ENCODE peak calls at places on chromosomes 5 and 9, in four cellular contexts. N is dorsolateral prefrontal cortex, Q is cerebellar nuclear complex, C is left cardiac atrium. U is an unnamed sample.

GRCh38 chr5:107801061-107801460 is 130.3 kb upstream of the EFNA5 start:
- DNase-seq in N (no peak), Q (no peak), C (no peak), U (no peak)

GRCh38 chr5:144191998-144192397 is 21.3 kb downstream of the KCTD16 start:
- DNase-seq in N (no peak), Q (no peak), C (no peak), U (no peak)

GRCh38 chr5:944992-945685 is 52.5 kb downstream of the TRIP13 start:
- DNase-seq in N (no peak), Q (no peak), C (no peak), U (no peak)

GRCh38 chr9:127520941-127521918 is 69.9 kb downstream of the LRSAM1 start:
- DNase-seq in N (no peak), Q (no peak), C (peak; percentile 62), U (no peak)

GRCh38 chr9:2390028-2390427 is 231.6 kb upstream of the VLDLR start:
- DNase-seq in N (no peak), Q (no peak), C (no peak), U (no peak)

GRCh38 chr9:135522931-135523330 is 1.7 kb downstream of the LCN1 start:
- DNase-seq in N (no peak), Q (no peak), C (no peak), U (no peak)

GRCh38 chr5:132190161-132190817 is 37.4 kb downstream of the P4HA2 start:
- DNase-seq in N (no peak), Q (no peak), C (no peak), U (no peak)

GRCh38 chr9:80213613-80214012 is 641.8 kb downstream of the TLE4 start:
- DNase-seq in N (no peak), Q (no peak), C (no peak), U (no peak)

GRCh38 chr9:105088088-105088487 is 156.4 kb upstream of the SLC44A1 start:
- DNase-seq in N (no peak), Q (no peak), C (no peak), U (no peak)

GRCh38 chr9:14616188-14616982 is 76.8 kb downstream of the ZDHHC21 start:
- DNase-seq in N (no peak), Q (no peak), C (no peak), U (no peak)

GRCh38 chr9:117645245-117645636 is 59.0 kb upstream of the TLR4 start:
- DNase-seq in N (no peak), Q (no peak), C (no peak), U (no peak)

GRCh38 chr5:42949348-42950090 is 90.6 kb downstream of the ANXA2R start:
- DNase-seq in N (no peak), Q (no peak), C (peak; percentile 69), U (no peak)

GRCh38 chr5:7017004-7017770 is 304.0 kb downstream of the TENT4A start:
- DNase-seq in N (no peak), Q (no peak), C (no peak), U (no peak)

GRCh38 chr5:113213551-113213971 is 221.2 kb downstream of the TSSK1B start:
- DNase-seq in N (no peak), Q (no peak), C (no peak), U (no peak)

GRCh38 chr5:14185336-14186131 is 42.4 kb downstream of the TRIO start:
- DNase-seq in N (no peak), Q (peak; percentile 16), C (no peak), U (no peak)

GRCh38 chr9:96116275-96117051 is 185.5 kb downstream of the HSD17B3 start:
- DNase-seq in N (peak; percentile 82), Q (no peak), C (no peak), U (peak; percentile 92)

GRCh38 chr9:112252194-112252593 is 77.1 kb upstream of the SUSD1 start:
- DNase-seq in N (no peak), Q (no peak), C (no peak), U (no peak)

GRCh38 chr5:55533806-55534435 is 843 bp downstream of the PLPP1 start:
- DNase-seq in N (no peak), Q (no peak), C (no peak), U (no peak)

GRCh38 chr9:77011973-77012817 is 7.3 kb upstream of the FOXB2 start:
- DNase-seq in N (peak; percentile 42), Q (no peak), C (peak; percentile 61), U (no peak)

GRCh38 chr5:218457-219289 is 553 bp downstream of the SDHA start:
- DNase-seq in N (no peak), Q (no peak), C (peak; percentile 60), U (peak; percentile 27)

GRCh38 chr5:115033861-115034260 is 135.8 kb downstream of the TRIM36 start:
- DNase-seq in N (peak; percentile 20), Q (no peak), C (no peak), U (no peak)